ENCODE peak calls at places on chromosomes 11 and 22, in eight cellular contexts. Z, L, I, X, S, E, N and P are unnamed samples.

GRCh38 chr11:118437046-118437735 is 899 bp downstream of the KMT2A start:
- DNase-seq in Z (peak), L (peak), I (peak), X (no peak), S (peak), E (peak), N (no peak), P (no peak)

GRCh38 chr11:123241874-123242538 is 47.0 kb upstream of the CLMP start:
- DNase-seq in Z (no peak), L (no peak), I (no peak), X (no peak), S (no peak), E (no peak), N (no peak), P (no peak)

GRCh38 chr22:49423125-49423650 is 404.5 kb downstream of the BRD1 start:
- DNase-seq in Z (no peak), L (no peak), I (no peak), X (no peak), S (no peak), E (no peak), N (no peak), P (no peak)

GRCh38 chr22:38715176-38715764 is 9.5 kb downstream of the GTPBP1 start:
- DNase-seq in Z (no peak), L (no peak), I (no peak), X (no peak), S (no peak), E (no peak), N (no peak), P (no peak)

GRCh38 chr11:113595810-113596594 is 110.1 kb downstream of the TMPRSS5 start:
- DNase-seq in Z (no peak), L (no peak), I (no peak), X (no peak), S (no peak), E (no peak), N (no peak), P (no peak)

GRCh38 chr11:86954288-86955110 is 696 bp downstream of the FZD4 start:
- DNase-seq in Z (no peak), L (peak), I (peak), X (no peak), S (peak), E (no peak), N (no peak), P (no peak)

GRCh38 chr22:46070722-46071450 is 79.4 kb upstream of the PPARA start:
- DNase-seq in Z (peak), L (peak), I (peak), X (no peak), S (peak), E (no peak), N (no peak), P (no peak)

GRCh38 chr22:36369922-36370781 is 17.6 kb downstream of the MYH9 start:
- DNase-seq in Z (peak), L (no peak), I (peak), X (no peak), S (peak), E (no peak), N (no peak), P (no peak)

GRCh38 chr11:17384002-17384511 is 4.4 kb downstream of the KCNJ11 start:
- DNase-seq in Z (peak), L (peak), I (peak), X (peak), S (peak), E (peak), N (peak), P (peak)